ENCODE peak calls at places on chromosomes 3 and 15, in nine cellular contexts. E is LNCaP clone FGC; B is NB4; F is AG09309; S is RWPE1; M is heart left ventricle; K is activated CD8-positive, alpha-beta T cell treated with anti-CD3 and anti-CD28 coated beads for 36 hours; I is transverse colon; Y is fibroblast of pulmonary artery. W is an unnamed sample.

GRCh38 chr15:80744826-80745225 is 34.3 kb upstream of the CEMIP start:
- DNase-seq in E (no peak), B (no peak), F (peak; percentile 62), S (no peak), M (no peak), K (no peak), I (no peak), Y (peak; percentile 27), W (no peak)

GRCh38 chr3:137764563-137765309 is 621 bp downstream of the SOX14 start:
- DNase-seq in E (no peak), B (no peak), F (no peak), S (no peak), M (no peak), K (no peak), I (no peak), Y (no peak), W (no peak)

GRCh38 chr3:29186131-29186599 is 94.7 kb upstream of the RBMS3 start:
- DNase-seq in E (no peak), B (no peak), F (peak; percentile 98), S (peak; percentile 2), M (no peak), K (no peak), I (no peak), Y (peak; percentile 88), W (peak; percentile 97)

GRCh38 chr3:171776839-171777607 is 33.3 kb downstream of the PLD1 start:
- DNase-seq in E (no peak), B (peak; percentile 69), F (no peak), S (no peak), M (no peak), K (no peak), I (no peak), Y (no peak), W (no peak)

GRCh38 chr3:119562307-119562961 is 3.0 kb upstream of the CD80 start:
- DNase-seq in E (no peak), B (peak; percentile 68), F (no peak), S (no peak), M (no peak), K (peak; percentile 75), I (no peak), Y (peak; percentile 12), W (no peak)

GRCh38 chr3:46736006-46736872 is 18.6 kb upstream of the PRSS50 start:
- DNase-seq in E (no peak), B (no peak), F (no peak), S (no peak), M (no peak), K (no peak), I (no peak), Y (no peak), W (no peak)

GRCh38 chr3:58604031-58604430 is 26.8 kb upstream of the FAM107A start:
- DNase-seq in E (peak; percentile 11), B (no peak), F (no peak), S (no peak), M (no peak), K (no peak), I (no peak), Y (no peak), W (no peak)

GRCh38 chr3:197510642-197511018 is 45.1 kb downstream of the BDH1 start:
- DNase-seq in E (no peak), B (no peak), F (no peak), S (no peak), M (no peak), K (no peak), I (no peak), Y (no peak), W (no peak)

GRCh38 chr3:136291302-136291701 is 41.2 kb downstream of the PCCB start:
- DNase-seq in E (no peak), B (no peak), F (no peak), S (no peak), M (no peak), K (no peak), I (no peak), Y (no peak), W (no peak)

GRCh38 chr3:50172615-50173220 is 17.6 kb downstream of the SEMA3F start:
- DNase-seq in E (no peak), B (no peak), F (no peak), S (no peak), M (peak; percentile 53), K (no peak), I (no peak), Y (no peak), W (no peak)

GRCh38 chr15:100889359-100890058 is 9.9 kb downstream of the ALDH1A3 start:
- DNase-seq in E (peak; percentile 89), B (no peak), F (peak; percentile 42), S (no peak), M (peak; percentile 62), K (no peak), I (peak; percentile 37), Y (peak; percentile 87), W (peak; percentile 29)

GRCh38 chr3:129063841-129064482 is 3.4 kb downstream of the GP9 start:
- DNase-seq in E (no peak), B (no peak), F (no peak), S (no peak), M (no peak), K (no peak), I (peak; percentile 69), Y (no peak), W (no peak)

GRCh38 chr15:40108061-40108854 is 421 bp downstream of the BMF start:
- DNase-seq in E (no peak), B (no peak), F (no peak), S (peak; percentile 42), M (peak; percentile 66), K (no peak), I (peak; percentile 65), Y (peak; percentile 60), W (no peak)
- TF ChIP-seq CTCF in E (no peak), B (no peak), F (no peak), S (no peak), M (no peak), K (no peak), I (no peak), Y (no peak), W (no peak)

GRCh38 chr3:114216186-114216970 is 21.0 kb downstream of the ZNF80 start:
- DNase-seq in E (no peak), B (no peak), F (no peak), S (no peak), M (no peak), K (no peak), I (no peak), Y (peak; percentile 32), W (peak; percentile 31)

GRCh38 chr3:114212646-114213045 is 24.7 kb downstream of the ZNF80 start:
- DNase-seq in E (no peak), B (no peak), F (no peak), S (no peak), M (no peak), K (no peak), I (no peak), Y (no peak), W (no peak)

GRCh38 chr3:114214542-114215341 is 22.6 kb downstream of the ZNF80 start:
- DNase-seq in E (no peak), B (no peak), F (no peak), S (no peak), M (no peak), K (peak; percentile 66), I (no peak), Y (no peak), W (no peak)

GRCh38 chr3:114213262-114213668 is 24.1 kb downstream of the ZNF80 start:
- DNase-seq in E (no peak), B (no peak), F (no peak), S (no peak), M (no peak), K (no peak), I (no peak), Y (peak; percentile 69), W (no peak)

DNA sequence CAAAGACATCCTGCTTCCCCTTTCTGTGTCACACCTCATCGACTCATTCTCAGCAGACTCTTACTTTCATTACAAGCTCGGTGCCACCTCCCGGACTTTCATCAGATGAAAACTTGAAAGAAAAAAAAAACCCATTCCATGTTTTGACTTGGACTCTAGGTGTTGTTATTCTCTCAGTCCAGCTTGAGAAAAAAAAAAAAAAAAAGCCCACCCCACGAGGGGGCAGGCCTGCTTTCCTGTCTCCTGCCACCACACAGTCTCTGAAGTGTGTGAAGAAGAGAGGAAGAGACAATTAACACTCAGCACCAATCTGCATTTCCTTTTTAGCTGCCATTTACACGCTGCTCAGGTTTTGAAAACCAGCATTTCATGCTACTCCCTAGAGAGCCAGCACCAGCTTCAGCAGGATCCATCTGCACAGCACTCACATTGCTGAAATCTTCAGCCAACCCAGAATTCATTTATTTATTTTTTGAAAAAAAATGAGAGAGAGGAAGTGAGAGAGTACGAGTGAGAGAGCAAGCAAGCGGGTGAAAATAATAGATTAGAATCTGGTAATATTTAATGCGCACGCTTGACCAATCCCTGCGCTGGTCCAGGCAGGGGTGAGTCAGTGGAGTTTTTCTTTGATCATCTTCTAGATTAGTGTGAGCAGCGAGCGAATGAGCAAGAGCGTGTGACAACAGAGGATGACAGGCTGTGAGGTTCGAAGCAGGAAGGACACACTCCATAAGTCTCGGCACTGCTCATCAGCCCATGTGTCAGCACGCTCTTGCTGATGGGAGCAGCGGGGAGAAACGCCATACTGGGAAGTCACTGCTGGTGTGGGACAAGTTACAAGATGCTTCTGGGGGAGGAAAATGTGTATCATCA is 23.5 kb downstream of the ZNF80 start:
- DNase-seq in E (no peak), B (peak; percentile 39), F (peak; percentile 25), S (peak; percentile 11), M (no peak), K (peak; percentile 88), I (peak; percentile 19), Y (peak; percentile 55), W (peak; percentile 19)
- TF ChIP-seq CTCF in E (no peak), B (no peak), F (no peak), S (no peak), M (no peak), K (no peak), I (no peak), Y (peak; percentile 12), W (no peak)

GRCh38 chr3:138939563-138940241 is 7.2 kb downstream of the FOXL2 start:
- DNase-seq in E (no peak), B (peak; percentile 87), F (no peak), S (no peak), M (no peak), K (no peak), I (no peak), Y (no peak), W (no peak)
- TF ChIP-seq CTCF in E (no peak), B (peak; percentile 48), F (no peak), S (no peak), M (no peak), K (no peak), I (no peak), Y (no peak), W (no peak)

GRCh38 chr3:21936207-21936606 is 185.2 kb upstream of the ZNF385D start:
- DNase-seq in E (no peak), B (no peak), F (no peak), S (no peak), M (no peak), K (no peak), I (no peak), Y (no peak), W (no peak)

GRCh38 chr3:21938267-21938681 is 187.3 kb upstream of the ZNF385D start:
- DNase-seq in E (no peak), B (no peak), F (no peak), S (no peak), M (no peak), K (no peak), I (no peak), Y (no peak), W (no peak)

DNA sequence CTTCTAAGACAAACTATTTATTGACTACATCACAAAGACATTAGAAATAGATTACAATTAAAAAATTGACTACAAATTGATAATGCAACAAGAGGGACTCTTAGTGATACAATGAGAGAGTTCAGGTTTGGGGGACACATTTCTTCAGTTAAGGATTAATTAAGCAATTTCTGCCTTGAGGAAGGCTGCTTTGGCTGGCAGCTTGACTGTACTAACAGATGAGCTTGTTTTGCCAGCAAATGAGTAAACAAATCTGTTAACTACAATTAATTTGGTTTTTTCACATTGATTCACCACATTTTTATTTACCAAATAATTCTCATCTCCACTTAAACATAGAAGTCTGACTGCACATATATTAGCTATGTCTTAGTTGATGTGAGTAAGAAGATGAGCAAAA is 183.6 kb upstream of the ZNF385D start:
- DNase-seq in E (no peak), B (no peak), F (no peak), S (no peak), M (no peak), K (no peak), I (no peak), Y (no peak), W (no peak)
- TF ChIP-seq CTCF in E (no peak), B (no peak), F (no peak), S (no peak), M (no peak), K (no peak), I (no peak), Y (no peak), W (no peak)